ENCODE peak calls at places on chromosome 21, in five cellular contexts. A is transverse colon, H is K562, X is breast epithelium, B is stomach. U is an unnamed sample.

GRCh38 chr21:16215193-16215592 is 485.4 kb downstream of the USP25 start:
- DNase-seq in A (no peak), B (no peak), H (no peak), X (no peak), U (no peak)

GRCh38 chr21:18142639-18143038 is 102.0 kb upstream of the CHODL start:
- DNase-seq in H (no peak), X (no peak), B (no peak), A (no peak), U (no peak)

GRCh38 chr21:34886554-34887385 is 162.3 kb downstream of the RUNX1 start:
- DNase-seq in H (peak), X (no peak), A (peak), B (no peak), U (no peak)

GRCh38 chr21:31236528-31236927 is 107.5 kb downstream of the TIAM1 start:
- DNase-seq in H (no peak), X (no peak), A (no peak), B (no peak), U (no peak)

GRCh38 chr21:31526040-31526439 is 133.5 kb upstream of the SOD1 start:
- DNase-seq in X (no peak), H (no peak), A (no peak), B (no peak), U (no peak)

GRCh38 chr21:34511787-34512451 is at the start of gene KCNE1:
- DNase-seq in X (no peak), H (no peak), A (no peak), B (no peak), U (no peak)

GRCh38 chr21:29164330-29164942 is 34.0 kb downstream of the MAP3K7CL start:
- DNase-seq in H (peak), A (no peak), X (no peak), B (no peak), U (no peak)

GRCh38 chr21:43366656-43367055 is 60.3 kb downstream of the SIK1 start:
- DNase-seq in B (no peak), A (no peak), H (no peak), X (no peak), U (no peak)

GRCh38 chr21:31710586-31710985 is 21.3 kb downstream of the SCAF4 start:
- DNase-seq in H (no peak), A (no peak), X (no peak), B (no peak), U (no peak)

GRCh38 chr21:30238168-30238567 is 22.3 kb upstream of the CLDN8 start:
- DNase-seq in A (no peak), H (no peak), X (no peak), B (no peak), U (no peak)

GRCh38 chr21:31682625-31683024 is 23.1 kb downstream of the SOD1 start:
- DNase-seq in B (no peak), X (no peak), A (no peak), H (no peak), U (no peak)

GRCh38 chr21:26064506-26064905 is 106.1 kb downstream of the APP start:
- DNase-seq in A (no peak), B (no peak), H (no peak), X (no peak), U (no peak)

GRCh38 chr21:34642211-34643075 is 26.4 kb upstream of the CLIC6 start:
- DNase-seq in X (no peak), H (no peak), B (no peak), A (no peak), U (peak)

GRCh38 chr21:42637602-42638041 is 15.8 kb upstream of the PDE9A start:
- DNase-seq in B (no peak), A (no peak), H (no peak), X (no peak), U (no peak)

GRCh38 chr21:20882462-20883415 is 115.5 kb upstream of the NCAM2 start:
- DNase-seq in X (no peak), A (peak), H (peak), B (peak), U (no peak)

GRCh38 chr21:43188712-43189151 is 19.9 kb downstream of the CRYAA start:
- DNase-seq in A (peak), H (no peak), X (peak), B (peak), U (no peak)

GRCh38 chr21:42666023-42666747 is 12.8 kb downstream of the PDE9A start:
- DNase-seq in B (no peak), H (peak), A (peak), X (no peak), U (no peak)

GRCh38 chr21:25506887-25507286 is 100.4 kb downstream of the MRPL39 start:
- DNase-seq in H (no peak), A (no peak), B (no peak), X (no peak), U (no peak)

GRCh38 chr21:24514081-24514733 is 1093.1 kb downstream of the MRPL39 start:
- DNase-seq in X (no peak), H (no peak), B (no peak), A (no peak), U (no peak)

GRCh38 chr21:32256873-32257620 is 21.8 kb downstream of the MIS18A start:
- DNase-seq in X (no peak), A (peak), B (peak), H (no peak), U (no peak)

GRCh38 chr21:22374218-22374969 is 1376.2 kb downstream of the NCAM2 start:
- DNase-seq in X (no peak), A (no peak), H (no peak), B (no peak), U (no peak)

GRCh38 chr21:18430341-18430740 is 26.8 kb upstream of the TMPRSS15 start:
- DNase-seq in B (no peak), A (no peak), H (no peak), X (no peak), U (no peak)

GRCh38 chr21:24225432-24225831 is 1381.8 kb downstream of the MRPL39 start:
- DNase-seq in X (no peak), H (no peak), A (no peak), B (no peak), U (no peak)

GRCh38 chr21:17513214-17514123 is 626 bp downstream of the CXADR start:
- DNase-seq in X (no peak), H (no peak), A (peak), B (peak), U (peak)

GRCh38 chr21:38506606-38507331 is 8.5 kb upstream of the ERG start:
- DNase-seq in B (no peak), X (no peak), A (peak), H (no peak), U (no peak)

GRCh38 chr21:38267991-38268858 is 11.4 kb downstream of the KCNJ15 start:
- DNase-seq in A (no peak), H (no peak), X (no peak), B (no peak), U (no peak)

GRCh38 chr21:16305686-16306085 is 575.9 kb downstream of the USP25 start:
- DNase-seq in H (no peak), A (no peak), B (no peak), X (no peak), U (no peak)

GRCh38 chr21:38619865-38620513 is 121.7 kb upstream of the ERG start:
- DNase-seq in A (no peak), B (no peak), H (no peak), X (no peak), U (no peak)

GRCh38 chr21:46246345-46246744 is 17.8 kb upstream of the LSS start:
- DNase-seq in B (no peak), A (no peak), H (peak), X (no peak), U (no peak)
- TF ChIP-seq POLR2AphosphoS5 in B (no peak), A (no peak), H (peak), X (no peak), U (no peak)

GRCh38 chr21:33401617-33401967 is 1.6 kb upstream of the IFNGR2 start:
- DNase-seq in A (no peak), X (peak), B (no peak), H (no peak), U (no peak)

GRCh38 chr21:33403128-33403785 is at the start of gene IFNGR2:
- DNase-seq in B (peak), X (no peak), H (peak), A (peak), U (peak)

GRCh38 chr21:33399821-33400220 is 3.4 kb upstream of the IFNGR2 start:
- DNase-seq in X (no peak), B (no peak), A (no peak), H (no peak), U (no peak)

GRCh38 chr21:33403786-33404571 is 766 bp downstream of the IFNGR2 start:
- DNase-seq in H (peak), B (peak), X (peak), A (peak), U (peak)

GRCh38 chr21:33402011-33402979 is 918 bp upstream of the IFNGR2 start:
- DNase-seq in H (peak), A (peak), B (peak), X (peak), U (peak)
- TF ChIP-seq POLR2A in H (no peak), A (peak), B (no peak), X (peak), U (no peak)

GRCh38 chr21:36555199-36555598 is 75.3 kb upstream of the CLDN14 start:
- DNase-seq in H (no peak), B (no peak), A (no peak), X (no peak), U (no peak)
- TF ChIP-seq POLR2AphosphoS5 in H (no peak), B (no peak), A (no peak), X (no peak), U (no peak)

GRCh38 chr21:41429305-41429704 is 3.3 kb downstream of the MX1 start:
- DNase-seq in B (no peak), H (no peak), A (no peak), X (no peak), U (no peak)

GRCh38 chr21:41427556-41427955 is 1.5 kb downstream of the MX1 start:
- DNase-seq in H (no peak), B (no peak), A (no peak), X (no peak), U (no peak)

GRCh38 chr21:41429925-41430491 is 4.0 kb downstream of the MX1 start:
- DNase-seq in H (no peak), X (no peak), B (no peak), A (no peak), U (no peak)

GRCh38 chr21:41428311-41428710 is 2.3 kb downstream of the MX1 start:
- DNase-seq in X (no peak), H (no peak), B (no peak), A (no peak), U (no peak)

GRCh38 chr21:41428847-41429246 is 2.8 kb downstream of the MX1 start:
- DNase-seq in B (no peak), X (no peak), H (no peak), A (no peak), U (no peak)
- TF ChIP-seq POLR2A in B (no peak), X (no peak), H (no peak), A (no peak), U (no peak)

GRCh38 chr21:14382835-14383595 is at the start of gene HSPA13:
- DNase-seq in X (peak), H (peak), B (peak), A (peak), U (peak)
- TF ChIP-seq POLR2AphosphoS5 in X (peak), H (peak), B (peak), A (peak), U (peak)

DNA sequence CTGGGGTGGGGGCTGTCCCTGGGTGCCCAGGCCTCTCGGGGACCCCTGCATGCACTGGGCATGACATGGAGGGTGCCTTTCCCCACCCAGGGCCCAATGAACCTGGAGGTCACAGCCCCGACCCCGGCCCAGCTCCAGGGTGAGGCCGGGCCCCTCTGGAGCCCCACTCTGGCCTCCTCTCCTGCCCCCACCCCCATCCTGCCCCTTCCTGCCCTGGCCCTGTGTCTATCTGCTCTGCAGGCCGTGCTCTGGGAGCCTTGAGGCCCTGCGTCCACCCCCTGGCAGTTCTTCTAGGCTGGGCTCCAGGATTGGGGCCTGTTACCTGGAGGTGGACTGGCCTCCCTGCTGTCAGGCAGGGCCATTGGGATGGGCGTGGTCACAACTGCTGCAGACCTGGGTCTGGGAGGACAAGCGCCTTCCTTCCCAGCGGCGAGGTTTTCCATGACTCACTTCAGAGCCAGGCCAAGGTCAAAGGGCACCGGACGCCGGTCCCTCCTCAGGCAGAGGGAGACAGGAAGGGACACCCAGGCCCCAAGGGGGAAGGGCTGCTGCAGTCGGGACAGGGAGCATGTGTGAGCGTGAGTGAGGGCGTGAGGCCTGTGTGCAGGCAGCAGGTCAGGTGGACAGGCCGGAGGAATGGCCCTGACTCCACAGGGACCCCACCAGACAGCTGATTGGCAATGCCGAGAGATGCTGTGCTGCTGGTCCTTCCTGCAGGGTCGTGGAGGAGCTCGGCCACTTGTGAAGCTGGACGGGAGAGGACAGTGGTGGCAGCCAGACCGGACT is 31.1 kb upstream of the POFUT2 start:
- DNase-seq in X (no peak), B (peak), A (peak), H (peak), U (no peak)
- TF ChIP-seq POLR2A in X (no peak), B (no peak), A (no peak), H (no peak), U (no peak)

GRCh38 chr21:14384453-14384852 is 1.5 kb upstream of the HSPA13 start:
- DNase-seq in B (no peak), X (no peak), H (no peak), A (no peak), U (no peak)
- TF ChIP-seq POLR2AphosphoS5 in B (no peak), X (no peak), H (no peak), A (no peak), U (no peak)

GRCh38 chr21:39651206-39651605 is 38.5 kb downstream of the B3GALT5 start:
- DNase-seq in A (no peak), H (no peak), X (no peak), B (no peak), U (no peak)
- TF ChIP-seq POLR2A in A (no peak), H (no peak), X (no peak), B (no peak), U (no peak)

GRCh38 chr21:44927259-44927586 is 6.5 kb upstream of the ITGB2 start:
- DNase-seq in X (no peak), B (no peak), H (no peak), A (no peak), U (no peak)

GRCh38 chr21:44924611-44925010 is 3.9 kb upstream of the ITGB2 start:
- DNase-seq in B (no peak), A (no peak), H (no peak), X (no peak), U (no peak)

GRCh38 chr21:44926364-44927101 is 5.8 kb upstream of the ITGB2 start:
- DNase-seq in A (no peak), H (no peak), X (no peak), B (no peak), U (no peak)

GRCh38 chr21:44923481-44924084 is 2.9 kb upstream of the ITGB2 start:
- DNase-seq in B (no peak), H (no peak), A (no peak), X (no peak), U (no peak)

DNA sequence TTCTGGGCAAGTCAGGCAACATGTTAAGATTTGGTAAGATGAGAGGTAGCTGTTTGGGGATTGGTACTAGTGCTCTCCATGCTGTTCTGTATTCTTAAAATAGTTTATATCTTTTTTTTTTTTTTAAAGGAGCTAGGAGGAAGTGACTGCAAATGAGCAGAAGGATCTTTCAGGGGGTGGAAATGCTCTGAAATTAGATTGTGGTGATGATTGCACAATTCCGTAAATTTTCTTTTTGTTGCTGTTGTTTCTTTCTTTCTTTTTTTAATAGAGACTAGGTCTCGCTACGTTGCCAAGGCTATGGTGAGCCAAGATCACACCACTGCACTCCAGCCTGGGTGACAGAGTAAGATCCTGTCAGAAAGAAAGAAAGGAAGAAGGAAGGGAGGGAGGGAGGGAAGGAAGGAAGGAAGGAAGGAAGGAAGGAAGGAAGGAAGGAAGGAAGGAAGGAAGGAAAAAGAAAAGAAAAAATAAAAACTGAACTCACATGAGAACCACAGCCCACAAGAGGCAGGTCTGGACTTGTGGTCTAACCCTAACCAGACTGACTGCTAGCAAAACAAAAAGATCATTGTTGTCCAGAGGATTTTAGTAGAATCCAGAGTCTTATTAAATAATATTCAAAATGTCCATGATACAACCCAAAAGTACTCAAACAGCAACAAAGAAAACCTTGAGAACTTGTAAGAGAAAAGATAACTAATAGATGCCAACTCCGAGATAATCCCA is 4.5 kb upstream of the ITGB2 start:
- DNase-seq in B (no peak), X (no peak), A (no peak), H (no peak), U (no peak)
- TF ChIP-seq POLR2AphosphoS5 in B (no peak), X (no peak), A (no peak), H (no peak), U (no peak)

DNA sequence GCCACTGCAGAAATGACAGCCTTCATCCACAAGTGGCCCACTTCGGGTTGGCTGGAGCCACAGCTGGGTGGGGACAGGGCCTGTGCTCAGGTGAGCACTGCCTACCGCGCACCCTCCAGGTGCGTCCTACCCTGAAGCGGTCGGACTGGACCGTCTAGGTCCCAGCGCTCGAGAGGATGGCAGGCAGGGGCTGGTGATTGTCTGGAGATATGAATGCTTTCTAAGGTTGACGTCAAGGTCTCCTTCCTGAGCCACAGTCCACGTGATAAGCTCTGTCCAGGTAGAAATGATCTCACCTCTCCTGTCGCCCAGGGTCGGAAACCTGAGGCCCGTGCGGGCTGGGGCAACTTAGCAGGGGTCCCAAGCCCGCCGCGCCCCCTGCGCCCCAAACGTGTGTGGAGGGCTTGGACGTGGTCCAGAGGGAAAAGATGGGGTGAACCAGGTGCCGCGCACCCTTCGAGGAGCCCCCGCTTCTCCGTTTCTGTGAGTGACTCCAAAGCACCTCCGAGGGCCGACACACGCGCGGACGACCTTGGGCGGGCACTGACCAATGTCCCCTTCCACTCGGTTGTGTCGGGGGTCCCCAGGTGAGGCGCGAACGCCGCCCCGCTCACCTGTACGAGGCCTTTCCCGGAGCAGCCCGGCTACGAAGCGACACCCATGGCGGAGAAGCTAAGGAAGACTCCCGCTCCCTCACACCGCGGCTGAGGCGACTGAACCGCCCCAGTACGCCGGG is 853 bp upstream of the DOP1B start:
- DNase-seq in X (peak), B (peak), H (no peak), A (peak), U (no peak)
- TF ChIP-seq POLR2A in X (peak), B (peak), H (no peak), A (peak), U (no peak)